ENCODE peak calls at places on chromosomes 13 and 19, in seven cellular contexts. One of them, this sample, is unnamed. For H3K27me3, the result is how much of the 10 kb centered on the place peaks cover.

GRCh38 chr13:112756967-112757758 is 67.3 kb downstream of the ATP11A start:
- DNase-seq in endothelial cell of umbilical vein: no peak
- DNase-seq in neural progenitor cell: peak
- DNase-seq in GM23248: no peak
- DNase-seq in MM.1S: no peak
- DNase-seq in astrocyte: no peak
- DNase-seq in IMR-90: no peak
- DNase-seq in this sample: no peak

GRCh38 chr19:54426291-54426918 is 11.1 kb downstream of the TTYH1 start:
- DNase-seq in endothelial cell of umbilical vein: no peak
- DNase-seq in neural progenitor cell: peak
- DNase-seq in GM23248: no peak
- DNase-seq in MM.1S: no peak
- DNase-seq in astrocyte: no peak
- DNase-seq in IMR-90: no peak
- DNase-seq in this sample: no peak

GRCh38 chr19:543912-544608 is at the start of gene GZMM:
- DNase-seq in endothelial cell of umbilical vein: no peak
- DNase-seq in neural progenitor cell: no peak
- DNase-seq in GM23248: no peak
- DNase-seq in MM.1S: no peak
- DNase-seq in astrocyte: no peak
- DNase-seq in IMR-90: no peak
- DNase-seq in this sample: no peak

GRCh38 chr19:9324584-9324962 is 594 bp downstream of the ZNF559 start:
- DNase-seq in endothelial cell of umbilical vein: no peak
- DNase-seq in neural progenitor cell: no peak
- DNase-seq in GM23248: no peak
- DNase-seq in MM.1S: no peak
- DNase-seq in astrocyte: no peak
- DNase-seq in IMR-90: no peak
- DNase-seq in this sample: no peak

GRCh38 chr13:92821324-92821723 is 405.3 kb upstream of the GPC6 start:
- DNase-seq in endothelial cell of umbilical vein: no peak
- DNase-seq in neural progenitor cell: no peak
- DNase-seq in GM23248: no peak
- DNase-seq in MM.1S: no peak
- DNase-seq in astrocyte: no peak
- DNase-seq in IMR-90: no peak
- DNase-seq in this sample: no peak

GRCh38 chr13:79196366-79196765 is 209.7 kb downstream of the RBM26 start:
- DNase-seq in endothelial cell of umbilical vein: no peak
- DNase-seq in neural progenitor cell: no peak
- DNase-seq in GM23248: no peak
- DNase-seq in MM.1S: no peak
- DNase-seq in astrocyte: no peak
- DNase-seq in IMR-90: no peak
- DNase-seq in this sample: no peak

GRCh38 chr19:10718205-10719196 is 622 bp downstream of the DNM2 start:
- DNase-seq in endothelial cell of umbilical vein: peak
- DNase-seq in neural progenitor cell: peak
- DNase-seq in GM23248: peak
- DNase-seq in MM.1S: peak
- DNase-seq in astrocyte: peak
- DNase-seq in IMR-90: peak
- DNase-seq in this sample: peak

GRCh38 chr13:43123856-43124255 is 100.5 kb downstream of the DNAJC15 start:
- DNase-seq in endothelial cell of umbilical vein: no peak
- DNase-seq in neural progenitor cell: no peak
- DNase-seq in GM23248: no peak
- DNase-seq in MM.1S: no peak
- DNase-seq in astrocyte: no peak
- DNase-seq in IMR-90: no peak
- DNase-seq in this sample: no peak

GRCh38 chr13:54787754-54788153 is 1759.1 kb downstream of the OLFM4 start:
- DNase-seq in endothelial cell of umbilical vein: no peak
- DNase-seq in neural progenitor cell: no peak
- DNase-seq in GM23248: no peak
- DNase-seq in MM.1S: no peak
- DNase-seq in astrocyte: no peak
- DNase-seq in IMR-90: no peak
- DNase-seq in this sample: no peak

GRCh38 chr19:2166741-2167738 is 3.3 kb downstream of the DOT1L start:
- DNase-seq in endothelial cell of umbilical vein: peak
- DNase-seq in neural progenitor cell: no peak
- DNase-seq in GM23248: peak
- DNase-seq in MM.1S: no peak
- DNase-seq in astrocyte: peak
- DNase-seq in IMR-90: peak
- DNase-seq in this sample: peak

GRCh38 chr13:38866649-38867048 is 124.0 kb downstream of the STOML3 start:
- DNase-seq in endothelial cell of umbilical vein: no peak
- DNase-seq in neural progenitor cell: no peak
- DNase-seq in GM23248: no peak
- DNase-seq in MM.1S: no peak
- DNase-seq in astrocyte: no peak
- DNase-seq in IMR-90: no peak
- DNase-seq in this sample: no peak

GRCh38 chr19:32677657-32678056 is 2.0 kb downstream of the RGS9BP start:
- DNase-seq in endothelial cell of umbilical vein: no peak
- DNase-seq in neural progenitor cell: peak
- DNase-seq in GM23248: no peak
- DNase-seq in MM.1S: no peak
- DNase-seq in astrocyte: no peak
- DNase-seq in IMR-90: no peak
- DNase-seq in this sample: no peak

GRCh38 chr13:96053003-96053703 is at the start of gene UGGT2:
- DNase-seq in endothelial cell of umbilical vein: peak
- DNase-seq in neural progenitor cell: peak
- DNase-seq in GM23248: peak
- DNase-seq in MM.1S: peak
- DNase-seq in astrocyte: peak
- DNase-seq in IMR-90: peak
- DNase-seq in this sample: peak

GRCh38 chr13:44303681-44304432 is 69.8 kb upstream of the SERP2 start:
- DNase-seq in endothelial cell of umbilical vein: no peak
- DNase-seq in neural progenitor cell: no peak
- DNase-seq in GM23248: no peak
- DNase-seq in MM.1S: no peak
- DNase-seq in astrocyte: no peak
- DNase-seq in IMR-90: no peak
- DNase-seq in this sample: no peak

GRCh38 chr13:45162821-45163220 is 38.0 kb downstream of the KCTD4 start:
- DNase-seq in endothelial cell of umbilical vein: peak
- DNase-seq in neural progenitor cell: no peak
- DNase-seq in GM23248: peak
- DNase-seq in MM.1S: no peak
- DNase-seq in astrocyte: peak
- DNase-seq in IMR-90: peak
- DNase-seq in this sample: peak

GRCh38 chr19:34254552-34255432 is at the start of gene GARRE1:
- DNase-seq in endothelial cell of umbilical vein: peak
- DNase-seq in neural progenitor cell: peak
- DNase-seq in GM23248: peak
- DNase-seq in MM.1S: peak
- DNase-seq in astrocyte: no peak
- DNase-seq in IMR-90: peak
- DNase-seq in this sample: peak

GRCh38 chr13:41565221-41565620 is 107.9 kb downstream of the RGCC start:
- DNase-seq in endothelial cell of umbilical vein: peak
- DNase-seq in neural progenitor cell: no peak
- DNase-seq in GM23248: peak
- DNase-seq in MM.1S: no peak
- DNase-seq in astrocyte: peak
- DNase-seq in IMR-90: peak
- DNase-seq in this sample: peak

DNA sequence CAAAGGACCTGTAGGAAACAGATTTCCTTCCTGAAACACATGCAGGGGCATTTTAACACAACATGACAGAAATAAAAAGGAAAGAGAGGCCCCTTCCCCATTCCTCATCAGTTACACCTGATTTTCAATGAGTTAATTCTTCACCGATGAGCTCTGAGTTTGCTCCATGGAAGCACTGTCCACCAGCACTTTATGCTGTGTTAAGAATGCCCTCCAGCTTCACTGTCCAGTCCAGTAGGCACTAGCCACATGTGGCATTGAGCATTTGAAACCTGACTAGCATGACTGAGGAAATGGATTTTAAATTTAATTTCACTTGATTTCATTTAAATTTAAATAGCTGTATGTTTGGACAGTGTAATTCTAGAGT is 217.2 kb upstream of the SLC10A2 start:
- DNase-seq in endothelial cell of umbilical vein: no peak
- DNase-seq in neural progenitor cell: no peak
- DNase-seq in GM23248: no peak
- DNase-seq in MM.1S: no peak
- DNase-seq in astrocyte: no peak
- DNase-seq in IMR-90: no peak
- DNase-seq in this sample: no peak
- H2AFZ ChIP-seq in endothelial cell of umbilical vein: no peak
- H2AFZ ChIP-seq in neural progenitor cell: peak
- H2AFZ ChIP-seq in GM23248: no peak
- H2AFZ ChIP-seq in MM.1S: no peak
- H2AFZ ChIP-seq in astrocyte: peak
- H2AFZ ChIP-seq in IMR-90: no peak
- H2AFZ ChIP-seq in this sample: no peak

DNA sequence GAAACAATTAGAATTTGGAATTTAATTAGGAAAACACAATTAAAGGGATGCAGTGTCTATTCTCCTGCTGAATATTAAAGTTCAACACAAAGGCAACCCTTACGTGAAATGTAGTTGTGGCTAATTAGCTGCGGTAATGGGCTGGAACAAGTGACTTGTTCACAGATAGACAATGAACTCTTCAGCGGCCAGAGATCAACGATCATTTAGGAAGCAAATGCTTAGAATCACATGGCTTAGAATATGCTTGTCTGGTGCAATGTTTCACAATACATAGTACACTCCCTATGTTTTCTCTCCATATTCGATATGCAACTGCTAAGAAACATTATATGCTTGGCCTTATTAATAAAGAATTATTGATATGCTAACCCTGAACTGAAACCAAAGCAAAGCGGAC is 25.8 kb upstream of the MTUS2 start:
- DNase-seq in endothelial cell of umbilical vein: no peak
- DNase-seq in neural progenitor cell: no peak
- DNase-seq in GM23248: no peak
- DNase-seq in MM.1S: no peak
- DNase-seq in astrocyte: no peak
- DNase-seq in IMR-90: no peak
- DNase-seq in this sample: no peak
- H3K27me3 ChIP-seq in endothelial cell of umbilical vein: under half
- H3K27me3 ChIP-seq in neural progenitor cell: under half
- H3K27me3 ChIP-seq in GM23248: under half
- H3K27me3 ChIP-seq in MM.1S: under half
- H3K27me3 ChIP-seq in astrocyte: under half
- H3K27me3 ChIP-seq in IMR-90: under half
- H3K27me3 ChIP-seq in this sample: under half

DNA sequence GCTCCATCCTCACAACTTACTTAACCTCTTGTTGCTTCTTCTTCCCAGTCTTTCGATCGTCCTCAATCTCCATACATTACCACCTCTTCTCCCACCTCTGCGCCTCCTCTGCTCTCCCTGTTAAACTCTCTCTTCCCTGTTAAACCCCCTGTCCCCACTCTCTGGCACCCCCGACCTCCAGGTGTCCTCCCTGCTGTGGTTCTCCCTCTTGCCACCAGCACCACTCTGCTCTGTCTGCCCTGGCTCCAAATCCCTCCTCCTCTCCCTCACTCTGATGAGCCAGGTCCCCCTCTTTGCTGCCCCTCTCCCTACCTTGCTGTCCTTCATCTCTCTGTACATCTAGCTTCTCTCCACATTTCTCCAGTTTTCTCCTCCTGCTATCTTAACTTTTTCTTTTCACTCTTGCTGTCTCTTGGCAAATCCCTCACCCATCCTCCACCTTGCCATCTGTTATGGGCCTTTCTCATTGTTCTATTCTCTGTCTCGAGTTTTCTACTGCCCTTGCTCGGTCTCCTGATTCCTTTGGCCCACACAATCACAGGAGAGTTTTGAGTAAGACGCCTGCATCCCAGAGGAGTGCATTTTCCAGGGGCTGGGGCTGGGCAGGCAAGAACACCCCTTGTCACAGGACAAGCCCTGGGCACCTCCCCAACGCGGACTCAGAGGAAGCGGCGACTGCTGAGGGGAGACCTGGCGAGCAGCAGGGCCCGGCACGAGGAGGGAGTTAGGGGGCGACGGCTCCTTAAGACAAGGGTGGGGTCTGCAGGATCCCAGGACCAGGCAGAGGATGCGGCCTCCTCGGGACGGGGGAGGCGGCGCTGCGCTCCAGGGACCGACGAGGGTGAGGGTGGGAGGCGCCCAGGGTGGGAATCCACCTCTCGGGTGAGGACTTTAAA is 21.4 kb upstream of the ERVV-1 start:
- DNase-seq in endothelial cell of umbilical vein: peak
- DNase-seq in neural progenitor cell: peak
- DNase-seq in GM23248: peak
- DNase-seq in MM.1S: no peak
- DNase-seq in astrocyte: no peak
- DNase-seq in IMR-90: no peak
- DNase-seq in this sample: no peak
- H2AFZ ChIP-seq in endothelial cell of umbilical vein: peak
- H2AFZ ChIP-seq in neural progenitor cell: peak
- H2AFZ ChIP-seq in GM23248: peak
- H2AFZ ChIP-seq in MM.1S: no peak
- H2AFZ ChIP-seq in astrocyte: peak
- H2AFZ ChIP-seq in IMR-90: peak
- H2AFZ ChIP-seq in this sample: peak

GRCh38 chr13:26895808-26896466 is 135.4 kb upstream of the GPR12 start:
- DNase-seq in endothelial cell of umbilical vein: no peak
- DNase-seq in neural progenitor cell: no peak
- DNase-seq in GM23248: no peak
- DNase-seq in MM.1S: no peak
- DNase-seq in astrocyte: no peak
- DNase-seq in IMR-90: no peak
- DNase-seq in this sample: no peak
- H3K27me3 ChIP-seq in endothelial cell of umbilical vein: under half
- H3K27me3 ChIP-seq in neural progenitor cell: under half
- H3K27me3 ChIP-seq in GM23248: under half
- H3K27me3 ChIP-seq in MM.1S: under half
- H3K27me3 ChIP-seq in astrocyte: under half
- H3K27me3 ChIP-seq in IMR-90: under half
- H3K27me3 ChIP-seq in this sample: under half

GRCh38 chr13:113820813-113821651 is 42.8 kb downstream of the GAS6 start:
- DNase-seq in endothelial cell of umbilical vein: peak
- DNase-seq in neural progenitor cell: no peak
- DNase-seq in GM23248: peak
- DNase-seq in MM.1S: no peak
- DNase-seq in astrocyte: peak
- DNase-seq in IMR-90: peak
- DNase-seq in this sample: peak
- H2AFZ ChIP-seq in endothelial cell of umbilical vein: no peak
- H2AFZ ChIP-seq in neural progenitor cell: no peak
- H2AFZ ChIP-seq in GM23248: no peak
- H2AFZ ChIP-seq in MM.1S: no peak
- H2AFZ ChIP-seq in astrocyte: peak
- H2AFZ ChIP-seq in IMR-90: peak
- H2AFZ ChIP-seq in this sample: no peak

GRCh38 chr13:91399189-91400093 is 1.0 kb downstream of the GPC5 start:
- DNase-seq in endothelial cell of umbilical vein: no peak
- DNase-seq in neural progenitor cell: peak
- DNase-seq in GM23248: no peak
- DNase-seq in MM.1S: no peak
- DNase-seq in astrocyte: no peak
- DNase-seq in IMR-90: no peak
- DNase-seq in this sample: no peak
- H3K27me3 ChIP-seq in endothelial cell of umbilical vein: under half
- H3K27me3 ChIP-seq in neural progenitor cell: half or more
- H3K27me3 ChIP-seq in GM23248: half or more
- H3K27me3 ChIP-seq in MM.1S: under half
- H3K27me3 ChIP-seq in astrocyte: under half
- H3K27me3 ChIP-seq in IMR-90: under half
- H3K27me3 ChIP-seq in this sample: under half

This sample was measured in fibroblast of lung.